ENCODE peak calls at places on chromosomes 4 and X, in ten cellular contexts. A, V, F, J, R, M, K, Y, D and H are unnamed samples.

GRCh38 chrX:12412561-12412960 is 274.3 kb downstream of the FRMPD4 start:
- DNase-seq in M (no peak), D (no peak), V (no peak), K (no peak), Y (no peak), R (no peak), F (no peak), A (no peak), J (no peak), H (no peak)

GRCh38 chr4:77564231-77564630 is 41.4 kb upstream of the CXCL13 start:
- DNase-seq in Y (no peak), K (no peak), J (no peak), D (no peak), F (no peak), V (peak), M (no peak), A (peak), R (no peak), H (peak)

GRCh38 chrX:138648570-138648969 is 62.9 kb downstream of the FGF13 start:
- DNase-seq in Y (no peak), R (no peak), J (no peak), M (no peak), F (no peak), K (no peak), A (no peak), D (no peak), V (no peak), H (no peak)

GRCh38 chr4:66681962-66682361 is 863.3 kb downstream of the CENPC start:
- DNase-seq in A (no peak), J (no peak), K (no peak), D (no peak), R (peak), V (no peak), Y (peak), F (no peak), M (no peak), H (peak)

GRCh38 chr4:40984051-40984450 is 230.3 kb downstream of the APBB2 start:
- DNase-seq in R (peak), M (no peak), F (no peak), J (no peak), A (peak), D (no peak), V (peak), Y (no peak), K (no peak), H (no peak)

GRCh38 chrX:39065051-39065871 is 264.0 kb downstream of the MID1IP1 start:
- DNase-seq in A (no peak), R (no peak), F (no peak), K (no peak), J (peak), Y (no peak), V (no peak), M (peak), D (no peak), H (no peak)

GRCh38 chrX:2960861-2961515 is 31.8 kb upstream of the ARSD start:
- DNase-seq in Y (no peak), F (no peak), A (no peak), V (no peak), M (peak), D (no peak), J (no peak), R (no peak), K (no peak), H (no peak)

GRCh38 chr4:142311916-142312315 is 534.2 kb downstream of the INPP4B start:
- DNase-seq in J (no peak), V (no peak), M (no peak), Y (no peak), K (no peak), R (no peak), A (no peak), D (no peak), F (no peak), H (no peak)

GRCh38 chrX:8364369-8365141 is 100.1 kb upstream of the VCX3B start:
- DNase-seq in K (no peak), R (no peak), A (peak), Y (no peak), D (peak), M (peak), F (no peak), V (no peak), J (peak), H (peak)

GRCh38 chrX:40016702-40017101 is 81.1 kb downstream of the BCOR start:
- DNase-seq in J (no peak), R (no peak), K (no peak), D (no peak), Y (no peak), A (no peak), M (no peak), V (no peak), F (no peak), H (no peak)

GRCh38 chrX:17425151-17425550 is 50.2 kb downstream of the NHS start:
- DNase-seq in R (peak), M (no peak), A (no peak), D (no peak), J (no peak), Y (no peak), F (no peak), K (no peak), V (no peak), H (peak)

GRCh38 chr4:55399581-55399980 is 3.8 kb downstream of the TMEM165 start:
- DNase-seq in K (no peak), Y (no peak), R (no peak), M (no peak), D (no peak), J (no peak), A (no peak), V (no peak), F (no peak), H (no peak)
- H3K4me3 ChIP-seq in K (no peak), Y (no peak), R (no peak), M (no peak), D (peak), J (no peak), A (peak), V (no peak), F (no peak), H (peak)

DNA sequence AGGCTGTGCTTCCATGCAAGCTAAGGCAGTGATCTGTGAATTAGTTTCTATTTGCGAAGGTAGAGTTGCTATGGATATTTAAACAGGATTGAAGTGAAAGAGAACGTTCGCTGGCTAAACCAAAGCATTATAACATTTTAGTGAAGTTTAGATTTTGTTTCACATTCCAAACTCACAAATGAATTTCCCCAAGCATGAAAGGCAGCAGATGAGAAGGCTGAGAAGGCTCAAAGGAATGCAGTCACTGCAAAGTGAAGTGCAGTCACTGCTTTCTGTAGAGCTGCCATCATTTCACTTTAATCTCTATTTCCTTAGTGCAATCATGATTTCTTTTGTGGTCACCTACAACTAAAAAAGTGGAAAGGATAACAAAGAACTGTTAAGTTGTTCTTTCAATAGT is 334.7 kb upstream of the NR3C2 start:
- DNase-seq in J (no peak), F (no peak), R (peak), D (no peak), A (no peak), Y (peak), K (no peak), M (no peak), V (no peak), H (peak)
- H3K4me3 ChIP-seq in J (no peak), F (no peak), R (peak), D (no peak), A (no peak), Y (no peak), K (no peak), M (no peak), V (no peak), H (no peak)

DNA sequence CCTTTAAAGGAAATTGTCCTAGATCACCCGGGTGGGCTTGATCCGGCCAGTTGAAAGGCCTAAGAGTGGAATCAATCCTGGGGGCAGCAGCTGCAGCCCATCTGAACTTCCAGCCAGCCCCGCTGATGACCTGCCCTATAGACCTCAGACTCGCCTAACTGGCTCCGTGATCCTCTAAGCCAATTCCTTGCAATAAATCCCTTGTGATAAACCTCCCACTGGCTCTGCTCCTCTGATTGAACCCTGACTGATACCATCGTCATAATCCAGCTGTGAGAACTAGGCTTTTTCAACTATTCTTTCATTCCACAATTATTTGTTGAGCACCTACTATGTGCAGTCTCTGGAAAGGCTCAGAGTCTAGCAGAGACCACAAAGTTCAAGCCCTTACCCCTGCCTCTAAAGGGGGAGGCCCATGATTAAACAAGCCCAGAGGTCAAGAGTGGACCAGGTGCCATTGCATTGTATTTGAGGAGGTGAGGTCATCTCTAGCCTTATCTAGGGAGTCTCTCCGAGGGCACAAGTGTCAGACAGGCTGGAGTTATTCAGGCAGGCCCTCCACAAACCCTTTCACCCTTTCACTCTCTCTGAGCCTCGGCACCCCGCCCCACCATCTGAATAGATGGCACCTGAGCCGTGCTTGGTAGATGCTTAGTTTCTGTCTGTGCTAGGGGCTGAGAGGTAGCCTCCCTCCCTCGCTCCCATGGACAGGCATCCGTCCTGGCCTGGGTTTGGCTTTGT is 20.5 kb upstream of the GPR78 start:
- DNase-seq in M (no peak), D (no peak), Y (no peak), F (no peak), V (no peak), K (peak), R (no peak), A (no peak), J (no peak), H (no peak)
- H3K4me3 ChIP-seq in M (no peak), D (no peak), Y (no peak), F (no peak), V (no peak), K (no peak), R (no peak), A (no peak), J (no peak), H (no peak)

DNA sequence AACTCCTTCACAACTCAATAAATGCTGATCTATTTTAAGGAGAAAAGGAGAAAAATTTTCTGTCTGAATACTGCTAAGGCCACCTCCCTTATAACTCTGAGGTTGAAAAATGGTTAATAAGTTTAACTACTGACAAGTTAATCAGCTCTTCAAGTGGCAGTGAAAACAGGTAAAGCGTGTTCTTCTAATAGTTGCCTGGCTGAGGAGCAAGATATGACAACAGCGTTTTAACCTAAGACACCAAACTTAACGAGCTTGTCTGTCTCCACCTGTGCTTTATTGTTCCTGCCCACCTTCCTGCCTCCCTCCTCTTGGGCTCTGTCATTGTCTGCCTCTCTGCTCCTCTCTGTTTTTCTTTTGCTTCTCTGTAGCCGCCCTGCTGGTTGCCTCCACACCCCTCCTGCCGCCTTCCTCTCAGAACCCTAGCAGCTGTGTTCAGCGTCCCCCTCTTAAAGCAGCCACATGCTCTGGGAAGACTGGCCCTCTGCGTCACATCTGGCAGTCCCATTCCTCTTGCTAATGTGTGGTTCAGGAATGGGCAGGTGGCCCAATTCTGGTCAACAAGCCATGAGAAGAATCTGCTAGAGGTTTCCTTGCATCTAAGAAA is 4.3 kb upstream of the TSPAN5 start:
- DNase-seq in J (no peak), F (no peak), M (peak), Y (peak), D (no peak), K (peak), R (peak), V (no peak), A (no peak), H (no peak)
- H3K4me3 ChIP-seq in J (no peak), F (no peak), M (no peak), Y (no peak), D (no peak), K (peak), R (no peak), V (no peak), A (no peak), H (no peak)

GRCh38 chr4:173855015-173855414 is 325.0 kb upstream of the HAND2 start:
- DNase-seq in A (no peak), D (no peak), M (no peak), V (no peak), Y (no peak), J (no peak), F (no peak), K (no peak), R (no peak), H (peak)
- H3K4me3 ChIP-seq in A (no peak), D (no peak), M (no peak), V (no peak), Y (no peak), J (no peak), F (no peak), K (no peak), R (no peak), H (no peak)

DNA sequence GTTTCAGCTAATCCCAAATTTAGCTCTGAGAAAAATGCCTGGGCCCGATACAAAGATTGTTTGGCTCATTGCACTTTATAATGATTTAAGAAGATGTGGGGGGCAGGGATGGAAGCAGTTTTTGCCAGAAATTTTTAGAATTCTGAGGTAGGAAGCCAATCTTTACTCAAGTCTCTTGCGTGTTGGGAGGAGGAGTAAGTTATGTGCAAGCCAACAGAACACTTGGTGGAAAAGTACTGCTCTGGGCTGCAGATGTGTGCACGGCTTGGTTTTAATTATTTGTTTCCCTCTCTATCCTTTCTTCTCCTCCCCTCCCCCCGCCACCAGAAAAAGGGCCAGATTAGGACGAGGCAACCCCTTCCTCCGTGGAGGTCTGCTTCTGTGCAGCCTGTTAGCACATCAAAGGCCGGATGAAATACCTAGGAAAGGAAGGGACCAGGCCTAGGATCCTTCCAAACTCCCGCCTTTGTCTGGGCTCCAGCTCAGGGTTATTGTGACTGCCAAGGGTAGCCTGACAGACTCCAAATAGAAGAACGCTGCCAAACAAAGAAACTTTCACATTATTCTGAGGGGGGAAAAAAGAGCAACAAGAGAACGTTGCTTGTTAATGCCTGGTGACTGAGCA is 1.0 kb upstream of the PGRMC1 start:
- DNase-seq in Y (no peak), D (no peak), V (peak), J (no peak), K (no peak), M (peak), A (no peak), F (no peak), R (no peak), H (no peak)
- H3K4me3 ChIP-seq in Y (no peak), D (no peak), V (no peak), J (no peak), K (peak), M (peak), A (no peak), F (no peak), R (no peak), H (peak)

DNA sequence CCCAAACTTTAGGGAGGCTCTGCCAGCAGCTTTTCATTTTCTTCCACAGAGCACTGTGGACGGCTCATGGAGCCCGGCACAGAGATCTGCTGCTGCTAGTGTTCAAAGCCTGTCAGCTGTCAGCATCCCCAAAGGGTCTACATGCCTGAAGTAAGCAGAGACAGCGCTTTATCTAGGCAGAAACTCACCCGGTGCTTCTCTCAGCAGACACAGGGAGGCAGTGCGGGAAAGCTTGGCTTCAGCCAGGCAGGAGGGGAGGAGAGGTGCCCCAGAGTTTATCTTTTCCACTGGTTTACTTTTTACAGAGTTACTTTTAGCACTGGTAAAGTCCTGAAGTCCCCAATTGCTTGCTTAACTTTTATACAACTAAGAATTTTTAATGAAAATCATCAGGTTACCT is 339.3 kb downstream of the NKX6-1 start:
- DNase-seq in V (no peak), A (no peak), J (peak), D (no peak), K (no peak), Y (no peak), R (no peak), M (peak), F (no peak), H (no peak)
- H3K4me3 ChIP-seq in V (no peak), A (no peak), J (no peak), D (no peak), K (no peak), Y (no peak), R (no peak), M (no peak), F (no peak), H (no peak)

DNA sequence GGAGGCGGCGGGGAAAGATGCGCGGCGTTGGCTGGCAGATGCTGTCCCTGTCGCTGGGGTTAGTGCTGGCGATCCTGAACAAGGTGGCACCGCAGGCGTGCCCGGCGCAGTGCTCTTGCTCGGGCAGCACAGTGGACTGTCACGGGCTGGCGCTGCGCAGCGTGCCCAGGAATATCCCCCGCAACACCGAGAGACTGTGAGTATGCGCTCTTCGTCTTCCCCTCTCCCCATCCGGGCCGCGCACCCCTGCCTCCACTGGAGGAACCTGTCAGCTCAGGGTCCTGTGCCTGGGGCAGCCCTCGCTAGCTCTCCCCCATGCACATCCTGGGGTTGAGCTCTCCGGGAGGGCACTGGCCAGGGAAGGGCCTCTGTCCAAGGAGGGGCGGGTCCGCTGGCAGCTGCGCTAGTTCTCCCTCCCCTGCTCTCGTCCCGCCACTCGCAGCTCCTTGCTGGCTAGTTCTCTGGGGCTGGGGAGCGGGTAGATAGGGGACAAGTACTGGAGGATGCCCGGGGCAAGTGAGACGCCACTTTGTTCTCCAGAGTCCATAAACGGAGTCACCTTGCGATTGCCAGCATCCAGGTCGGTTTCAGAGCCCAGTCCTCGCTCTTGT is 2.2 kb downstream of the SLIT2 start:
- DNase-seq in V (peak), Y (no peak), F (no peak), R (peak), K (peak), J (no peak), A (peak), M (peak), D (peak), H (peak)
- H3K4me3 ChIP-seq in V (peak), Y (peak), F (peak), R (peak), K (no peak), J (peak), A (peak), M (peak), D (peak), H (peak)

DNA sequence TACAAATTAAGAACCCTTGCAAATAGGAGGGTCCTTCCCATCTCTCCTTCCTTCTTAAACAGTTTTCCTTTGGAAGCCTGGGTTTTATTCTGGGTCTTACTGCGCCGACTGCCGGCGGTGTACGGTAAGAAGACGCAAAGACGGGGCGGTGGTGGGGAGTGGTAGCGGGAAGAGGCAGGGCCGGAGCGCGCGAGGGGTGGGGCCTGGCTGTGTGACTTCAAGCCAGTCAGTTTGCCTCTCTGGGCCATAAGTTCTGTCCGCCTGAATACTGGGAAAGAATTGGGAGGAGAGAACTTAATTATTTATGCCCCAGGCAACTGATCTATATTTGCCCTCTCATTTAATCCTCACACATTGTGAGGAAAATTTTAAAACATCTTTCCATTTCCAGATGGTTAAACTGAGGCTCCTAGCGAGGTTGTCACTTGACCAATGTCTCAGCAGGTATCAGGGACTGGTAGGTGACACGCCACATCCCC is 726 bp upstream of the KANTR start:
- DNase-seq in K (peak), D (peak), R (peak), A (peak), F (peak), J (no peak), M (peak), V (peak), Y (peak), H (peak)
- H3K4me3 ChIP-seq in K (peak), D (peak), R (peak), A (peak), F (peak), J (peak), M (peak), V (peak), Y (peak), H (peak)